ENCODE peak calls at places on chromosomes 7 and 10, in five cellular contexts. G is IMR-90, O is mesendoderm, Z is neuronal stem cell, D is mesenchymal stem cell. R is an unnamed sample.

GRCh38 chr10:69497611-69498390 is 46.5 kb downstream of the TSPAN15 start:
- DNase-seq in G (no peak), O (no peak), Z (no peak), D (peak), R (no peak)

GRCh38 chr10:130190065-130190736 is 54.0 kb downstream of the GLRX3 start:
- DNase-seq in G (peak), O (peak), Z (peak), D (peak), R (peak)

GRCh38 chr10:3648179-3648975 is 136.6 kb downstream of the KLF6 start:
- DNase-seq in G (no peak), O (no peak), Z (no peak), D (no peak), R (no peak)

GRCh38 chr7:415646-416525 is 103.8 kb downstream of the PDGFA start:
- DNase-seq in G (no peak), O (no peak), Z (no peak), D (no peak), R (peak)

GRCh38 chr7:3897430-3898385 is 596.7 kb downstream of the SDK1 start:
- DNase-seq in G (peak), O (peak), Z (no peak), D (peak), R (no peak)

GRCh38 chr7:74043523-74043951 is 15.6 kb downstream of the ELN start:
- DNase-seq in G (peak), O (peak), Z (no peak), D (peak), R (peak)

GRCh38 chr7:107659666-107660065 is 962 bp upstream of the SLC26A4 start:
- DNase-seq in G (peak), O (peak), Z (no peak), D (peak), R (no peak)

GRCh38 chr10:130022501-130023299 is 58.6 kb upstream of the EBF3 start:
- DNase-seq in G (peak), O (no peak), Z (no peak), D (peak), R (peak)

GRCh38 chr10:131675104-131675503 is 225.7 kb upstream of the PPP2R2D start:
- DNase-seq in G (no peak), O (no peak), Z (no peak), D (no peak), R (no peak)

GRCh38 chr7:42611529-42611928 is 300.3 kb downstream of the C7orf25 start:
- DNase-seq in G (no peak), O (no peak), Z (no peak), D (no peak), R (no peak)

GRCh38 chr10:98457762-98458161 is 11.0 kb upstream of the HPS1 start:
- DNase-seq in G (no peak), O (no peak), Z (no peak), D (no peak), R (no peak)

GRCh38 chr7:123265853-123266252 is 66.1 kb upstream of the SLC13A1 start:
- DNase-seq in G (no peak), O (no peak), Z (no peak), D (no peak), R (no peak)

GRCh38 chr10:122688293-122688989 is 11.2 kb downstream of the C10orf120 start:
- DNase-seq in G (no peak), O (peak), Z (no peak), D (no peak), R (no peak)

GRCh38 chr10:62130948-62131347 is 137.7 kb downstream of the RTKN2 start:
- DNase-seq in G (peak), O (no peak), Z (no peak), D (peak), R (no peak)

GRCh38 chr10:96697026-96697425 is 23.3 kb downstream of the PIK3AP1 start:
- DNase-seq in G (no peak), O (no peak), Z (no peak), D (no peak), R (no peak)

GRCh38 chr7:23357190-23358093 is 58.3 kb downstream of the MALSU1 start:
- DNase-seq in G (peak), O (peak), Z (no peak), D (peak), R (no peak)

GRCh38 chr7:73423519-73424485 is 9.8 kb upstream of the FZD9 start:
- DNase-seq in G (peak), O (no peak), Z (peak), D (peak), R (peak)

GRCh38 chr10:4130685-4131084 is 345.7 kb upstream of the KLF6 start:
- DNase-seq in G (no peak), O (no peak), Z (no peak), D (no peak), R (no peak)

GRCh38 chr7:17123020-17123419 is 175.4 kb upstream of the AHR start:
- DNase-seq in G (peak), O (no peak), Z (no peak), D (peak), R (no peak)

GRCh38 chr7:153247926-153248325 is 488.4 kb downstream of the ACTR3B start:
- DNase-seq in G (no peak), O (peak), Z (no peak), D (no peak), R (no peak)

GRCh38 chr10:111874586-111874985 is 309.0 kb downstream of the GPAM start:
- DNase-seq in G (no peak), O (no peak), Z (no peak), D (no peak), R (no peak)

GRCh38 chr10:117175215-117175900 is 21.9 kb upstream of the KCNK18 start:
- DNase-seq in G (no peak), O (no peak), Z (no peak), D (peak), R (peak)

GRCh38 chr10:67612577-67613537 is 83.1 kb downstream of the CTNNA3 start:
- DNase-seq in G (peak), O (no peak), Z (no peak), D (peak), R (no peak)

GRCh38 chr10:77381750-77382149 is 255.9 kb downstream of the KCNMA1 start:
- DNase-seq in G (no peak), O (no peak), Z (no peak), D (no peak), R (no peak)

GRCh38 chr10:82211331-82211730 is 336.3 kb downstream of the NRG3 start:
- DNase-seq in G (no peak), O (no peak), Z (peak), D (peak), R (no peak)

GRCh38 chr7:75842836-75843446 is 29.3 kb upstream of the CCL24 start:
- DNase-seq in G (peak), O (peak), Z (no peak), D (peak), R (no peak)

GRCh38 chr7:82566752-82567151 is 123.2 kb upstream of the CACNA2D1 start:
- DNase-seq in G (no peak), O (no peak), Z (no peak), D (no peak), R (no peak)

GRCh38 chr10:61882621-61883375 is 18.7 kb upstream of the ARID5B start:
- DNase-seq in G (peak), O (no peak), Z (no peak), D (no peak), R (no peak)

GRCh38 chr7:129095258-129095657 is 40.3 kb upstream of the TNPO3 start:
- DNase-seq in G (no peak), O (no peak), Z (no peak), D (no peak), R (no peak)

GRCh38 chr10:93181249-93181928 is 107.7 kb downstream of the CYP26A1 start:
- DNase-seq in G (no peak), O (peak), Z (no peak), D (no peak), R (no peak)
- H3K4ac ChIP-seq in G (no peak), O (peak), Z (no peak), D (no peak), R (no peak)

GRCh38 chr10:84352251-84352842 is 24.0 kb downstream of the CCSER2 start:
- DNase-seq in G (peak), O (peak), Z (peak), D (peak), R (peak)
- H3K4ac ChIP-seq in G (no peak), O (no peak), Z (no peak), D (no peak), R (no peak)

GRCh38 chr7:151380199-151381082 is 29.4 kb downstream of the WDR86 start:
- DNase-seq in G (no peak), O (no peak), Z (no peak), D (no peak), R (no peak)
- H3K4ac ChIP-seq in G (no peak), O (no peak), Z (no peak), D (no peak), R (no peak)

GRCh38 chr10:30184397-30185033 is 125.1 kb upstream of the JCAD start:
- DNase-seq in G (peak), O (no peak), Z (no peak), D (peak), R (no peak)

GRCh38 chr10:30185916-30186315 is 126.5 kb upstream of the JCAD start:
- DNase-seq in G (peak), O (no peak), Z (no peak), D (peak), R (no peak)

GRCh38 chr10:30186371-30186875 is 127.0 kb upstream of the JCAD start:
- DNase-seq in G (no peak), O (no peak), Z (no peak), D (peak), R (no peak)

GRCh38 chr10:30182191-30183075 is 123.0 kb upstream of the JCAD start:
- DNase-seq in G (peak), O (peak), Z (no peak), D (peak), R (no peak)

GRCh38 chr10:30183076-30183402 is 123.7 kb upstream of the JCAD start:
- DNase-seq in G (no peak), O (no peak), Z (no peak), D (peak), R (no peak)
- H3K4ac ChIP-seq in G (peak), O (no peak), Z (no peak), D (peak), R (no peak)

DNA sequence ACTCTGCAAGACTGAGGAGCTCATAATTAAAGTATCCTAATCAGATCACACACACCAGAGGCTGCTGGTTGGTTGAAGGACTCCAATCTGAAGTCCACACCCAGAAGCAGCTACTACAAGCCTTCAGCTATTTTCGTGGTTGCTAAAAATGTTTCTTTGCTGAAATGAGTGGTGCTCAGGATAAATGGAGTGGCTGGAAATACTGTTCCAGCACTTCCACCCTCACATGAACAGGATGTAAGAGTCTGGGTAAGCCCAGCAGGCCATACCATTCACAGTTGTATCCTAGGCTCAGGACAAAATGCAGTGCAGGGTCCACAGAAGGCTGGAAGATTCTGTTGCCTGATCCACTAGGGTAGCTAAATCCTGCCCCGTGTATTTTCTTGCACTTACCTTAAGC is 34.1 kb downstream of the AFAP1L2 start:
- DNase-seq in G (no peak), O (no peak), Z (no peak), D (no peak), R (no peak)
- H3K4ac ChIP-seq in G (no peak), O (no peak), Z (no peak), D (no peak), R (no peak)

GRCh38 chr7:66281678-66282593 is 76.8 kb downstream of the TPST1 start:
- DNase-seq in G (peak), O (peak), Z (no peak), D (peak), R (no peak)
- H3K4ac ChIP-seq in G (peak), O (no peak), Z (no peak), D (no peak), R (no peak)

R was measured in H9.